ENCODE peak calls at places on chromosomes 13 and 19, in nine cellular contexts. One of them, this sample, is unnamed.

GRCh38 chr19:56594446-56594782 is 688 bp upstream of the ZNF71 start:
- DNase-seq in C1 segment of cervical spinal cord: no peak
- DNase-seq in activated CD8-positive, alpha-beta memory T cell treated with anti-CD3 and anti-CD28 coated beads for 24 hours: no peak
- DNase-seq in amniotic epithelial cell: no peak
- DNase-seq in right atrium auricular region: no peak
- DNase-seq in epithelial cell of prostate: no peak
- DNase-seq in SW480: no peak
- DNase-seq in T follicular helper cell: no peak
- DNase-seq in activated CD4-positive, alpha-beta T cell treated with anti-CD3 and anti-CD28 coated beads, Interleukin-2, amount 50 U/mL, for 48 hours: no peak
- DNase-seq in this sample: no peak

GRCh38 chr19:2798733-2799132 is 13.4 kb downstream of the THOP1 start:
- DNase-seq in SW480: no peak
- DNase-seq in epithelial cell of prostate: no peak
- DNase-seq in amniotic epithelial cell: no peak
- DNase-seq in C1 segment of cervical spinal cord: no peak
- DNase-seq in activated CD8-positive, alpha-beta memory T cell treated with anti-CD3 and anti-CD28 coated beads for 24 hours: no peak
- DNase-seq in right atrium auricular region: peak; percentile 72
- DNase-seq in activated CD4-positive, alpha-beta T cell treated with anti-CD3 and anti-CD28 coated beads, Interleukin-2, amount 50 U/mL, for 48 hours: no peak
- DNase-seq in T follicular helper cell: no peak
- DNase-seq in this sample: no peak

GRCh38 chr13:59603646-59604045 is 560.1 kb downstream of the DIAPH3 start:
- DNase-seq in epithelial cell of prostate: no peak
- DNase-seq in SW480: no peak
- DNase-seq in amniotic epithelial cell: no peak
- DNase-seq in C1 segment of cervical spinal cord: no peak
- DNase-seq in T follicular helper cell: no peak
- DNase-seq in activated CD8-positive, alpha-beta memory T cell treated with anti-CD3 and anti-CD28 coated beads for 24 hours: no peak
- DNase-seq in right atrium auricular region: no peak
- DNase-seq in activated CD4-positive, alpha-beta T cell treated with anti-CD3 and anti-CD28 coated beads, Interleukin-2, amount 50 U/mL, for 48 hours: no peak
- DNase-seq in this sample: no peak

GRCh38 chr19:3880471-3881271 is at the start of gene ATCAY:
- DNase-seq in C1 segment of cervical spinal cord: no peak
- DNase-seq in activated CD8-positive, alpha-beta memory T cell treated with anti-CD3 and anti-CD28 coated beads for 24 hours: no peak
- DNase-seq in epithelial cell of prostate: no peak
- DNase-seq in SW480: no peak
- DNase-seq in T follicular helper cell: no peak
- DNase-seq in amniotic epithelial cell: no peak
- DNase-seq in right atrium auricular region: no peak
- DNase-seq in activated CD4-positive, alpha-beta T cell treated with anti-CD3 and anti-CD28 coated beads, Interleukin-2, amount 50 U/mL, for 48 hours: no peak
- DNase-seq in this sample: peak; percentile 59

GRCh38 chr19:42422092-42422575 is 5.1 kb downstream of the LIPE start:
- DNase-seq in amniotic epithelial cell: no peak
- DNase-seq in activated CD8-positive, alpha-beta memory T cell treated with anti-CD3 and anti-CD28 coated beads for 24 hours: no peak
- DNase-seq in right atrium auricular region: no peak
- DNase-seq in SW480: no peak
- DNase-seq in C1 segment of cervical spinal cord: no peak
- DNase-seq in epithelial cell of prostate: no peak
- DNase-seq in activated CD4-positive, alpha-beta T cell treated with anti-CD3 and anti-CD28 coated beads, Interleukin-2, amount 50 U/mL, for 48 hours: no peak
- DNase-seq in T follicular helper cell: no peak
- DNase-seq in this sample: no peak

GRCh38 chr19:44071824-44072542 is at the start of gene ZNF284:
- DNase-seq in SW480: peak; percentile 88
- DNase-seq in activated CD4-positive, alpha-beta T cell treated with anti-CD3 and anti-CD28 coated beads, Interleukin-2, amount 50 U/mL, for 48 hours: peak; percentile 85
- DNase-seq in C1 segment of cervical spinal cord: peak; percentile 92
- DNase-seq in epithelial cell of prostate: peak; percentile 56
- DNase-seq in activated CD8-positive, alpha-beta memory T cell treated with anti-CD3 and anti-CD28 coated beads for 24 hours: peak; percentile 90
- DNase-seq in right atrium auricular region: peak; percentile 86
- DNase-seq in amniotic epithelial cell: peak; percentile 92
- DNase-seq in T follicular helper cell: peak; percentile 78
- DNase-seq in this sample: peak; percentile 92

GRCh38 chr13:102870677-102871415 is 25.0 kb downstream of the ERCC5 start:
- DNase-seq in activated CD4-positive, alpha-beta T cell treated with anti-CD3 and anti-CD28 coated beads, Interleukin-2, amount 50 U/mL, for 48 hours: peak; percentile 49
- DNase-seq in epithelial cell of prostate: no peak
- DNase-seq in SW480: peak; percentile 34
- DNase-seq in C1 segment of cervical spinal cord: peak; percentile 46
- DNase-seq in T follicular helper cell: peak; percentile 29
- DNase-seq in right atrium auricular region: no peak
- DNase-seq in activated CD8-positive, alpha-beta memory T cell treated with anti-CD3 and anti-CD28 coated beads for 24 hours: peak; percentile 71
- DNase-seq in amniotic epithelial cell: peak; percentile 89
- DNase-seq in this sample: peak; percentile 71

GRCh38 chr19:16418597-16418962 is 53.2 kb downstream of the EPS15L1 start:
- DNase-seq in activated CD4-positive, alpha-beta T cell treated with anti-CD3 and anti-CD28 coated beads, Interleukin-2, amount 50 U/mL, for 48 hours: no peak
- DNase-seq in epithelial cell of prostate: no peak
- DNase-seq in C1 segment of cervical spinal cord: no peak
- DNase-seq in SW480: no peak
- DNase-seq in activated CD8-positive, alpha-beta memory T cell treated with anti-CD3 and anti-CD28 coated beads for 24 hours: no peak
- DNase-seq in amniotic epithelial cell: no peak
- DNase-seq in right atrium auricular region: no peak
- DNase-seq in T follicular helper cell: no peak
- DNase-seq in this sample: no peak

GRCh38 chr13:110853235-110853721 is 61.6 kb downstream of the ANKRD10 start:
- DNase-seq in T follicular helper cell: no peak
- DNase-seq in C1 segment of cervical spinal cord: no peak
- DNase-seq in right atrium auricular region: no peak
- DNase-seq in SW480: no peak
- DNase-seq in epithelial cell of prostate: no peak
- DNase-seq in activated CD8-positive, alpha-beta memory T cell treated with anti-CD3 and anti-CD28 coated beads for 24 hours: no peak
- DNase-seq in amniotic epithelial cell: peak; percentile 95
- DNase-seq in activated CD4-positive, alpha-beta T cell treated with anti-CD3 and anti-CD28 coated beads, Interleukin-2, amount 50 U/mL, for 48 hours: no peak
- DNase-seq in this sample: no peak

GRCh38 chr13:25440081-25440480 is 68.3 kb downstream of the ATP8A2 start:
- DNase-seq in SW480: no peak
- DNase-seq in C1 segment of cervical spinal cord: no peak
- DNase-seq in amniotic epithelial cell: no peak
- DNase-seq in activated CD4-positive, alpha-beta T cell treated with anti-CD3 and anti-CD28 coated beads, Interleukin-2, amount 50 U/mL, for 48 hours: no peak
- DNase-seq in T follicular helper cell: no peak
- DNase-seq in epithelial cell of prostate: no peak
- DNase-seq in activated CD8-positive, alpha-beta memory T cell treated with anti-CD3 and anti-CD28 coated beads for 24 hours: no peak
- DNase-seq in right atrium auricular region: no peak
- DNase-seq in this sample: no peak

GRCh38 chr13:30845297-30846214 is 60.5 kb upstream of the MEDAG start:
- DNase-seq in amniotic epithelial cell: no peak
- DNase-seq in epithelial cell of prostate: no peak
- DNase-seq in activated CD4-positive, alpha-beta T cell treated with anti-CD3 and anti-CD28 coated beads, Interleukin-2, amount 50 U/mL, for 48 hours: no peak
- DNase-seq in right atrium auricular region: no peak
- DNase-seq in C1 segment of cervical spinal cord: no peak
- DNase-seq in T follicular helper cell: no peak
- DNase-seq in activated CD8-positive, alpha-beta memory T cell treated with anti-CD3 and anti-CD28 coated beads for 24 hours: no peak
- DNase-seq in SW480: peak; percentile 59
- DNase-seq in this sample: no peak

GRCh38 chr13:97810152-97810551 is 143.3 kb upstream of the IPO5 start:
- DNase-seq in activated CD8-positive, alpha-beta memory T cell treated with anti-CD3 and anti-CD28 coated beads for 24 hours: no peak
- DNase-seq in T follicular helper cell: no peak
- DNase-seq in C1 segment of cervical spinal cord: no peak
- DNase-seq in epithelial cell of prostate: no peak
- DNase-seq in right atrium auricular region: no peak
- DNase-seq in activated CD4-positive, alpha-beta T cell treated with anti-CD3 and anti-CD28 coated beads, Interleukin-2, amount 50 U/mL, for 48 hours: no peak
- DNase-seq in SW480: peak; percentile 21
- DNase-seq in amniotic epithelial cell: peak; percentile 25
- DNase-seq in this sample: peak; percentile 39

GRCh38 chr13:110298566-110299321 is 8.2 kb downstream of the COL4A1 start:
- DNase-seq in right atrium auricular region: peak; percentile 65
- DNase-seq in epithelial cell of prostate: no peak
- DNase-seq in activated CD8-positive, alpha-beta memory T cell treated with anti-CD3 and anti-CD28 coated beads for 24 hours: peak; percentile 55
- DNase-seq in amniotic epithelial cell: peak; percentile 89
- DNase-seq in SW480: no peak
- DNase-seq in activated CD4-positive, alpha-beta T cell treated with anti-CD3 and anti-CD28 coated beads, Interleukin-2, amount 50 U/mL, for 48 hours: peak; percentile 50
- DNase-seq in C1 segment of cervical spinal cord: no peak
- DNase-seq in T follicular helper cell: no peak
- DNase-seq in this sample: no peak

GRCh38 chr13:87671824-87672603 is 843 bp downstream of the SLITRK5 start:
- DNase-seq in C1 segment of cervical spinal cord: peak; percentile 31
- DNase-seq in activated CD8-positive, alpha-beta memory T cell treated with anti-CD3 and anti-CD28 coated beads for 24 hours: peak; percentile 56
- DNase-seq in T follicular helper cell: no peak
- DNase-seq in activated CD4-positive, alpha-beta T cell treated with anti-CD3 and anti-CD28 coated beads, Interleukin-2, amount 50 U/mL, for 48 hours: no peak
- DNase-seq in amniotic epithelial cell: no peak
- DNase-seq in SW480: no peak
- DNase-seq in right atrium auricular region: no peak
- DNase-seq in epithelial cell of prostate: no peak
- DNase-seq in this sample: no peak

GRCh38 chr19:2270572-2271515 is 11.1 kb downstream of the PEAK3 start:
- DNase-seq in C1 segment of cervical spinal cord: peak; percentile 86
- DNase-seq in T follicular helper cell: peak; percentile 62
- DNase-seq in activated CD4-positive, alpha-beta T cell treated with anti-CD3 and anti-CD28 coated beads, Interleukin-2, amount 50 U/mL, for 48 hours: peak; percentile 78
- DNase-seq in epithelial cell of prostate: no peak
- DNase-seq in activated CD8-positive, alpha-beta memory T cell treated with anti-CD3 and anti-CD28 coated beads for 24 hours: peak; percentile 86
- DNase-seq in SW480: peak; percentile 34
- DNase-seq in right atrium auricular region: peak; percentile 92
- DNase-seq in amniotic epithelial cell: peak; percentile 83
- DNase-seq in this sample: peak; percentile 73

GRCh38 chr19:6728346-6728745 is 7.9 kb upstream of the C3 start:
- DNase-seq in epithelial cell of prostate: no peak
- DNase-seq in C1 segment of cervical spinal cord: peak; percentile 39
- DNase-seq in SW480: no peak
- DNase-seq in amniotic epithelial cell: no peak
- DNase-seq in right atrium auricular region: no peak
- DNase-seq in activated CD8-positive, alpha-beta memory T cell treated with anti-CD3 and anti-CD28 coated beads for 24 hours: no peak
- DNase-seq in T follicular helper cell: no peak
- DNase-seq in activated CD4-positive, alpha-beta T cell treated with anti-CD3 and anti-CD28 coated beads, Interleukin-2, amount 50 U/mL, for 48 hours: no peak
- DNase-seq in this sample: no peak

GRCh38 chr13:106523566-106523965 is 11.9 kb downstream of the EFNB2 start:
- DNase-seq in activated CD4-positive, alpha-beta T cell treated with anti-CD3 and anti-CD28 coated beads, Interleukin-2, amount 50 U/mL, for 48 hours: no peak
- DNase-seq in C1 segment of cervical spinal cord: no peak
- DNase-seq in epithelial cell of prostate: no peak
- DNase-seq in activated CD8-positive, alpha-beta memory T cell treated with anti-CD3 and anti-CD28 coated beads for 24 hours: no peak
- DNase-seq in SW480: no peak
- DNase-seq in T follicular helper cell: no peak
- DNase-seq in amniotic epithelial cell: no peak
- DNase-seq in right atrium auricular region: no peak
- DNase-seq in this sample: no peak

GRCh38 chr13:24784319-24784718 is 20.4 kb downstream of the RNF17 start:
- DNase-seq in SW480: no peak
- DNase-seq in right atrium auricular region: no peak
- DNase-seq in T follicular helper cell: no peak
- DNase-seq in amniotic epithelial cell: peak; percentile 8
- DNase-seq in activated CD4-positive, alpha-beta T cell treated with anti-CD3 and anti-CD28 coated beads, Interleukin-2, amount 50 U/mL, for 48 hours: no peak
- DNase-seq in C1 segment of cervical spinal cord: no peak
- DNase-seq in epithelial cell of prostate: peak; percentile 24
- DNase-seq in activated CD8-positive, alpha-beta memory T cell treated with anti-CD3 and anti-CD28 coated beads for 24 hours: no peak
- DNase-seq in this sample: no peak

GRCh38 chr19:47210689-47211316 is 20.2 kb downstream of the BBC3 start:
- DNase-seq in right atrium auricular region: peak; percentile 92
- DNase-seq in epithelial cell of prostate: no peak
- DNase-seq in C1 segment of cervical spinal cord: no peak
- DNase-seq in activated CD4-positive, alpha-beta T cell treated with anti-CD3 and anti-CD28 coated beads, Interleukin-2, amount 50 U/mL, for 48 hours: peak; percentile 88
- DNase-seq in T follicular helper cell: peak; percentile 69
- DNase-seq in activated CD8-positive, alpha-beta memory T cell treated with anti-CD3 and anti-CD28 coated beads for 24 hours: peak; percentile 91
- DNase-seq in amniotic epithelial cell: peak; percentile 71
- DNase-seq in SW480: peak; percentile 87
- DNase-seq in this sample: no peak

GRCh38 chr13:110126391-110126961 is 180.5 kb downstream of the COL4A1 start:
- DNase-seq in activated CD4-positive, alpha-beta T cell treated with anti-CD3 and anti-CD28 coated beads, Interleukin-2, amount 50 U/mL, for 48 hours: no peak
- DNase-seq in right atrium auricular region: peak; percentile 75
- DNase-seq in T follicular helper cell: no peak
- DNase-seq in amniotic epithelial cell: peak; percentile 99
- DNase-seq in epithelial cell of prostate: peak; percentile 85
- DNase-seq in SW480: peak; percentile 58
- DNase-seq in C1 segment of cervical spinal cord: peak; percentile 81
- DNase-seq in activated CD8-positive, alpha-beta memory T cell treated with anti-CD3 and anti-CD28 coated beads for 24 hours: no peak
- DNase-seq in this sample: peak; percentile 28

GRCh38 chr13:97255515-97255999 is 33.4 kb downstream of the MBNL2 start:
- DNase-seq in T follicular helper cell: no peak
- DNase-seq in activated CD4-positive, alpha-beta T cell treated with anti-CD3 and anti-CD28 coated beads, Interleukin-2, amount 50 U/mL, for 48 hours: no peak
- DNase-seq in activated CD8-positive, alpha-beta memory T cell treated with anti-CD3 and anti-CD28 coated beads for 24 hours: no peak
- DNase-seq in C1 segment of cervical spinal cord: no peak
- DNase-seq in right atrium auricular region: no peak
- DNase-seq in amniotic epithelial cell: peak; percentile 17
- DNase-seq in SW480: no peak
- DNase-seq in epithelial cell of prostate: no peak
- DNase-seq in this sample: no peak

GRCh38 chr19:28312269-28312668 is 900.7 kb downstream of the UQCRFS1 start:
- DNase-seq in activated CD8-positive, alpha-beta memory T cell treated with anti-CD3 and anti-CD28 coated beads for 24 hours: no peak
- DNase-seq in activated CD4-positive, alpha-beta T cell treated with anti-CD3 and anti-CD28 coated beads, Interleukin-2, amount 50 U/mL, for 48 hours: no peak
- DNase-seq in SW480: no peak
- DNase-seq in T follicular helper cell: no peak
- DNase-seq in amniotic epithelial cell: no peak
- DNase-seq in right atrium auricular region: no peak
- DNase-seq in epithelial cell of prostate: no peak
- DNase-seq in C1 segment of cervical spinal cord: no peak
- DNase-seq in this sample: no peak

GRCh38 chr19:50515168-50515561 is 1.5 kb upstream of the ASPDH start:
- DNase-seq in right atrium auricular region: no peak
- DNase-seq in amniotic epithelial cell: no peak
- DNase-seq in C1 segment of cervical spinal cord: no peak
- DNase-seq in SW480: no peak
- DNase-seq in activated CD8-positive, alpha-beta memory T cell treated with anti-CD3 and anti-CD28 coated beads for 24 hours: no peak
- DNase-seq in activated CD4-positive, alpha-beta T cell treated with anti-CD3 and anti-CD28 coated beads, Interleukin-2, amount 50 U/mL, for 48 hours: no peak
- DNase-seq in T follicular helper cell: no peak
- DNase-seq in epithelial cell of prostate: no peak
- DNase-seq in this sample: no peak

GRCh38 chr19:12783226-12783848 is 7.9 kb upstream of the JUNB start:
- DNase-seq in activated CD4-positive, alpha-beta T cell treated with anti-CD3 and anti-CD28 coated beads, Interleukin-2, amount 50 U/mL, for 48 hours: peak; percentile 83
- DNase-seq in SW480: peak; percentile 32
- DNase-seq in right atrium auricular region: no peak
- DNase-seq in amniotic epithelial cell: no peak
- DNase-seq in epithelial cell of prostate: no peak
- DNase-seq in activated CD8-positive, alpha-beta memory T cell treated with anti-CD3 and anti-CD28 coated beads for 24 hours: peak; percentile 83
- DNase-seq in C1 segment of cervical spinal cord: no peak
- DNase-seq in T follicular helper cell: no peak
- DNase-seq in this sample: no peak

GRCh38 chr13:34011552-34012085 is 193.7 kb downstream of the RFC3 start:
- DNase-seq in SW480: peak; percentile 67
- DNase-seq in activated CD4-positive, alpha-beta T cell treated with anti-CD3 and anti-CD28 coated beads, Interleukin-2, amount 50 U/mL, for 48 hours: no peak
- DNase-seq in C1 segment of cervical spinal cord: no peak
- DNase-seq in T follicular helper cell: no peak
- DNase-seq in right atrium auricular region: no peak
- DNase-seq in epithelial cell of prostate: no peak
- DNase-seq in amniotic epithelial cell: no peak
- DNase-seq in activated CD8-positive, alpha-beta memory T cell treated with anti-CD3 and anti-CD28 coated beads for 24 hours: no peak
- DNase-seq in this sample: no peak

GRCh38 chr19:45421953-45422498 is 1.7 kb downstream of the ERCC1 start:
- DNase-seq in epithelial cell of prostate: no peak
- DNase-seq in amniotic epithelial cell: no peak
- DNase-seq in SW480: no peak
- DNase-seq in C1 segment of cervical spinal cord: no peak
- DNase-seq in activated CD8-positive, alpha-beta memory T cell treated with anti-CD3 and anti-CD28 coated beads for 24 hours: no peak
- DNase-seq in T follicular helper cell: no peak
- DNase-seq in activated CD4-positive, alpha-beta T cell treated with anti-CD3 and anti-CD28 coated beads, Interleukin-2, amount 50 U/mL, for 48 hours: no peak
- DNase-seq in right atrium auricular region: no peak
- DNase-seq in this sample: no peak

GRCh38 chr19:46221981-46222610 is 7.4 kb upstream of the IGFL1 start:
- DNase-seq in epithelial cell of prostate: peak; percentile 64
- DNase-seq in SW480: peak; percentile 37
- DNase-seq in amniotic epithelial cell: peak; percentile 72
- DNase-seq in right atrium auricular region: no peak
- DNase-seq in activated CD8-positive, alpha-beta memory T cell treated with anti-CD3 and anti-CD28 coated beads for 24 hours: no peak
- DNase-seq in T follicular helper cell: no peak
- DNase-seq in activated CD4-positive, alpha-beta T cell treated with anti-CD3 and anti-CD28 coated beads, Interleukin-2, amount 50 U/mL, for 48 hours: no peak
- DNase-seq in C1 segment of cervical spinal cord: no peak
- DNase-seq in this sample: no peak

GRCh38 chr13:35309711-35310110 is 166.8 kb downstream of the MAB21L1 start:
- DNase-seq in right atrium auricular region: no peak
- DNase-seq in C1 segment of cervical spinal cord: no peak
- DNase-seq in amniotic epithelial cell: no peak
- DNase-seq in activated CD4-positive, alpha-beta T cell treated with anti-CD3 and anti-CD28 coated beads, Interleukin-2, amount 50 U/mL, for 48 hours: no peak
- DNase-seq in T follicular helper cell: no peak
- DNase-seq in activated CD8-positive, alpha-beta memory T cell treated with anti-CD3 and anti-CD28 coated beads for 24 hours: no peak
- DNase-seq in SW480: no peak
- DNase-seq in epithelial cell of prostate: no peak
- DNase-seq in this sample: no peak

GRCh38 chr19:33673258-33673875 is 51.6 kb downstream of the CHST8 start:
- DNase-seq in amniotic epithelial cell: no peak
- DNase-seq in T follicular helper cell: no peak
- DNase-seq in SW480: no peak
- DNase-seq in epithelial cell of prostate: no peak
- DNase-seq in right atrium auricular region: peak; percentile 28
- DNase-seq in activated CD4-positive, alpha-beta T cell treated with anti-CD3 and anti-CD28 coated beads, Interleukin-2, amount 50 U/mL, for 48 hours: no peak
- DNase-seq in activated CD8-positive, alpha-beta memory T cell treated with anti-CD3 and anti-CD28 coated beads for 24 hours: peak; percentile 30
- DNase-seq in C1 segment of cervical spinal cord: no peak
- DNase-seq in this sample: no peak

GRCh38 chr19:28685802-28686201 is 527.1 kb downstream of the UQCRFS1 start:
- DNase-seq in epithelial cell of prostate: no peak
- DNase-seq in right atrium auricular region: no peak
- DNase-seq in SW480: no peak
- DNase-seq in activated CD4-positive, alpha-beta T cell treated with anti-CD3 and anti-CD28 coated beads, Interleukin-2, amount 50 U/mL, for 48 hours: no peak
- DNase-seq in C1 segment of cervical spinal cord: no peak
- DNase-seq in amniotic epithelial cell: no peak
- DNase-seq in activated CD8-positive, alpha-beta memory T cell treated with anti-CD3 and anti-CD28 coated beads for 24 hours: no peak
- DNase-seq in T follicular helper cell: no peak
- DNase-seq in this sample: no peak

GRCh38 chr13:111407381-111408131 is 87.1 kb downstream of the TEX29 start:
- DNase-seq in C1 segment of cervical spinal cord: no peak
- DNase-seq in right atrium auricular region: no peak
- DNase-seq in activated CD8-positive, alpha-beta memory T cell treated with anti-CD3 and anti-CD28 coated beads for 24 hours: no peak
- DNase-seq in T follicular helper cell: no peak
- DNase-seq in epithelial cell of prostate: no peak
- DNase-seq in activated CD4-positive, alpha-beta T cell treated with anti-CD3 and anti-CD28 coated beads, Interleukin-2, amount 50 U/mL, for 48 hours: no peak
- DNase-seq in amniotic epithelial cell: no peak
- DNase-seq in SW480: no peak
- DNase-seq in this sample: no peak

This sample was measured in putamen.